ENCODE peak calls at places on chromosomes 11 and 22, in eight cellular contexts. One of them, this sample, is unnamed.

GRCh38 chr11:109853156-109853776 is 239.9 kb upstream of the ZC3H12C start:
- DNase-seq in A549: no peak
- DNase-seq in endothelial cell: peak
- DNase-seq in sigmoid colon: no peak
- DNase-seq in fibroblast of lung: peak
- DNase-seq in AG04450: peak
- DNase-seq in GM20000: peak
- DNase-seq in colonic mucosa: no peak
- DNase-seq in this sample: peak

GRCh38 chr11:120536797-120537169 is 25.2 kb downstream of the GRIK4 start:
- DNase-seq in sigmoid colon: no peak
- DNase-seq in AG04450: no peak
- DNase-seq in A549: no peak
- DNase-seq in fibroblast of lung: no peak
- DNase-seq in colonic mucosa: no peak
- DNase-seq in GM20000: no peak
- DNase-seq in endothelial cell: no peak
- DNase-seq in this sample: no peak

GRCh38 chr11:124612045-124612444 is 817 bp downstream of the PANX3 start:
- DNase-seq in fibroblast of lung: no peak
- DNase-seq in endothelial cell: no peak
- DNase-seq in sigmoid colon: no peak
- DNase-seq in GM20000: peak
- DNase-seq in colonic mucosa: no peak
- DNase-seq in A549: no peak
- DNase-seq in AG04450: no peak
- DNase-seq in this sample: peak

GRCh38 chr11:86072211-86072610 is 3.3 kb upstream of the PICALM start:
- DNase-seq in A549: no peak
- DNase-seq in fibroblast of lung: no peak
- DNase-seq in AG04450: no peak
- DNase-seq in sigmoid colon: no peak
- DNase-seq in colonic mucosa: no peak
- DNase-seq in GM20000: no peak
- DNase-seq in endothelial cell: no peak
- DNase-seq in this sample: no peak

GRCh38 chr22:22853713-22854112 is 33.9 kb upstream of the IGLL5 start:
- DNase-seq in sigmoid colon: no peak
- DNase-seq in A549: no peak
- DNase-seq in colonic mucosa: no peak
- DNase-seq in GM20000: no peak
- DNase-seq in endothelial cell: no peak
- DNase-seq in AG04450: no peak
- DNase-seq in fibroblast of lung: no peak
- DNase-seq in this sample: no peak

GRCh38 chr22:49646876-49647275 is 180.8 kb downstream of the BRD1 start:
- DNase-seq in fibroblast of lung: no peak
- DNase-seq in A549: no peak
- DNase-seq in endothelial cell: no peak
- DNase-seq in colonic mucosa: no peak
- DNase-seq in sigmoid colon: no peak
- DNase-seq in AG04450: no peak
- DNase-seq in GM20000: no peak
- DNase-seq in this sample: no peak

GRCh38 chr22:48185656-48186055 is 1423.2 kb downstream of the TBC1D22A start:
- DNase-seq in A549: no peak
- DNase-seq in sigmoid colon: no peak
- DNase-seq in AG04450: no peak
- DNase-seq in fibroblast of lung: no peak
- DNase-seq in GM20000: no peak
- DNase-seq in endothelial cell: no peak
- DNase-seq in colonic mucosa: no peak
- DNase-seq in this sample: peak

GRCh38 chr11:68683086-68683951 is 1.0 kb upstream of the GAL start:
- DNase-seq in sigmoid colon: peak
- DNase-seq in GM20000: no peak
- DNase-seq in endothelial cell: no peak
- DNase-seq in AG04450: no peak
- DNase-seq in fibroblast of lung: no peak
- DNase-seq in A549: no peak
- DNase-seq in colonic mucosa: no peak
- DNase-seq in this sample: no peak

GRCh38 chr22:41949297-41949965 is 2.5 kb upstream of the CENPM start:
- DNase-seq in fibroblast of lung: no peak
- DNase-seq in sigmoid colon: no peak
- DNase-seq in A549: no peak
- DNase-seq in AG04450: no peak
- DNase-seq in endothelial cell: no peak
- DNase-seq in colonic mucosa: no peak
- DNase-seq in GM20000: no peak
- DNase-seq in this sample: no peak

GRCh38 chr11:30774451-30774850 is 188.3 kb upstream of the MPPED2 start:
- DNase-seq in AG04450: no peak
- DNase-seq in GM20000: no peak
- DNase-seq in fibroblast of lung: no peak
- DNase-seq in endothelial cell: peak
- DNase-seq in colonic mucosa: no peak
- DNase-seq in A549: no peak
- DNase-seq in sigmoid colon: no peak
- DNase-seq in this sample: no peak

GRCh38 chr11:85182437-85183109 is 444.6 kb downstream of the DLG2 start:
- DNase-seq in colonic mucosa: no peak
- DNase-seq in AG04450: no peak
- DNase-seq in sigmoid colon: no peak
- DNase-seq in fibroblast of lung: peak
- DNase-seq in endothelial cell: peak
- DNase-seq in GM20000: peak
- DNase-seq in A549: peak
- DNase-seq in this sample: no peak

GRCh38 chr11:1292644-1293618 is 16.5 kb downstream of the TOLLIP start:
- DNase-seq in colonic mucosa: no peak
- DNase-seq in A549: no peak
- DNase-seq in fibroblast of lung: no peak
- DNase-seq in GM20000: no peak
- DNase-seq in sigmoid colon: peak
- DNase-seq in AG04450: no peak
- DNase-seq in endothelial cell: no peak
- DNase-seq in this sample: no peak

GRCh38 chr11:18588297-18589252 is at the start of gene UEVLD:
- DNase-seq in fibroblast of lung: peak
- DNase-seq in colonic mucosa: peak
- DNase-seq in AG04450: peak
- DNase-seq in A549: peak
- DNase-seq in endothelial cell: peak
- DNase-seq in GM20000: peak
- DNase-seq in sigmoid colon: peak
- DNase-seq in this sample: peak

GRCh38 chr11:121669422-121669821 is 216.7 kb upstream of the SORL1-AS1 start:
- DNase-seq in sigmoid colon: no peak
- DNase-seq in AG04450: no peak
- DNase-seq in A549: no peak
- DNase-seq in GM20000: no peak
- DNase-seq in colonic mucosa: no peak
- DNase-seq in fibroblast of lung: no peak
- DNase-seq in endothelial cell: no peak
- DNase-seq in this sample: no peak

GRCh38 chr11:112504056-112504455 is 243.4 kb upstream of the PLET1 start:
- DNase-seq in A549: no peak
- DNase-seq in AG04450: no peak
- DNase-seq in endothelial cell: no peak
- DNase-seq in GM20000: no peak
- DNase-seq in fibroblast of lung: no peak
- DNase-seq in colonic mucosa: no peak
- DNase-seq in sigmoid colon: no peak
- DNase-seq in this sample: no peak

GRCh38 chr22:42451499-42452145 is 19.4 kb upstream of the NFAM1 start:
- DNase-seq in fibroblast of lung: no peak
- DNase-seq in endothelial cell: no peak
- DNase-seq in sigmoid colon: no peak
- DNase-seq in A549: no peak
- DNase-seq in GM20000: no peak
- DNase-seq in colonic mucosa: no peak
- DNase-seq in AG04450: no peak
- DNase-seq in this sample: no peak

GRCh38 chr11:43748095-43748494 is 67.6 kb downstream of the HSD17B12 start:
- DNase-seq in sigmoid colon: no peak
- DNase-seq in endothelial cell: no peak
- DNase-seq in AG04450: no peak
- DNase-seq in colonic mucosa: no peak
- DNase-seq in fibroblast of lung: no peak
- DNase-seq in A549: no peak
- DNase-seq in GM20000: no peak
- DNase-seq in this sample: no peak

GRCh38 chr11:128777369-128778011 is 83.6 kb downstream of the FLI1 start:
- DNase-seq in sigmoid colon: no peak
- DNase-seq in colonic mucosa: no peak
- DNase-seq in GM20000: no peak
- DNase-seq in A549: no peak
- DNase-seq in endothelial cell: no peak
- DNase-seq in fibroblast of lung: no peak
- DNase-seq in AG04450: no peak
- DNase-seq in this sample: no peak
- TF ChIP-seq CTCF in sigmoid colon: no peak
- TF ChIP-seq CTCF in colonic mucosa: no peak
- TF ChIP-seq CTCF in GM20000: no peak
- TF ChIP-seq CTCF in A549: no peak
- TF ChIP-seq CTCF in endothelial cell: no peak
- TF ChIP-seq CTCF in fibroblast of lung: no peak
- TF ChIP-seq CTCF in AG04450: no peak
- TF ChIP-seq CTCF in this sample: no peak

GRCh38 chr11:72040497-72041363 is 39.6 kb downstream of the NUMA1 start:
- DNase-seq in A549: peak
- DNase-seq in endothelial cell: peak
- DNase-seq in sigmoid colon: peak
- DNase-seq in fibroblast of lung: peak
- DNase-seq in colonic mucosa: peak
- DNase-seq in GM20000: peak
- DNase-seq in AG04450: peak
- DNase-seq in this sample: peak
- TF ChIP-seq CTCF in A549: no peak
- TF ChIP-seq CTCF in endothelial cell: no peak
- TF ChIP-seq CTCF in sigmoid colon: no peak
- TF ChIP-seq CTCF in fibroblast of lung: no peak
- TF ChIP-seq CTCF in colonic mucosa: no peak
- TF ChIP-seq CTCF in GM20000: no peak
- TF ChIP-seq CTCF in AG04450: no peak
- TF ChIP-seq CTCF in this sample: no peak

GRCh38 chr11:33775832-33776231 is 1.5 kb upstream of the FBXO3 start:
- DNase-seq in sigmoid colon: no peak
- DNase-seq in A549: no peak
- DNase-seq in AG04450: no peak
- DNase-seq in endothelial cell: no peak
- DNase-seq in fibroblast of lung: peak
- DNase-seq in GM20000: peak
- DNase-seq in colonic mucosa: no peak
- DNase-seq in this sample: no peak

GRCh38 chr11:33774356-33775063 is at the start of gene FBXO3:
- DNase-seq in A549: peak
- DNase-seq in GM20000: peak
- DNase-seq in AG04450: peak
- DNase-seq in fibroblast of lung: peak
- DNase-seq in colonic mucosa: peak
- DNase-seq in sigmoid colon: peak
- DNase-seq in endothelial cell: peak
- DNase-seq in this sample: peak

GRCh38 chr11:33775064-33775807 is 916 bp upstream of the FBXO3 start:
- DNase-seq in colonic mucosa: no peak
- DNase-seq in A549: no peak
- DNase-seq in sigmoid colon: no peak
- DNase-seq in AG04450: no peak
- DNase-seq in endothelial cell: no peak
- DNase-seq in GM20000: peak
- DNase-seq in fibroblast of lung: no peak
- DNase-seq in this sample: no peak

GRCh38 chr11:33772300-33772699 is 2.0 kb downstream of the FBXO3 start:
- DNase-seq in colonic mucosa: no peak
- DNase-seq in GM20000: no peak
- DNase-seq in AG04450: no peak
- DNase-seq in endothelial cell: no peak
- DNase-seq in sigmoid colon: no peak
- DNase-seq in A549: no peak
- DNase-seq in fibroblast of lung: no peak
- DNase-seq in this sample: no peak

DNA sequence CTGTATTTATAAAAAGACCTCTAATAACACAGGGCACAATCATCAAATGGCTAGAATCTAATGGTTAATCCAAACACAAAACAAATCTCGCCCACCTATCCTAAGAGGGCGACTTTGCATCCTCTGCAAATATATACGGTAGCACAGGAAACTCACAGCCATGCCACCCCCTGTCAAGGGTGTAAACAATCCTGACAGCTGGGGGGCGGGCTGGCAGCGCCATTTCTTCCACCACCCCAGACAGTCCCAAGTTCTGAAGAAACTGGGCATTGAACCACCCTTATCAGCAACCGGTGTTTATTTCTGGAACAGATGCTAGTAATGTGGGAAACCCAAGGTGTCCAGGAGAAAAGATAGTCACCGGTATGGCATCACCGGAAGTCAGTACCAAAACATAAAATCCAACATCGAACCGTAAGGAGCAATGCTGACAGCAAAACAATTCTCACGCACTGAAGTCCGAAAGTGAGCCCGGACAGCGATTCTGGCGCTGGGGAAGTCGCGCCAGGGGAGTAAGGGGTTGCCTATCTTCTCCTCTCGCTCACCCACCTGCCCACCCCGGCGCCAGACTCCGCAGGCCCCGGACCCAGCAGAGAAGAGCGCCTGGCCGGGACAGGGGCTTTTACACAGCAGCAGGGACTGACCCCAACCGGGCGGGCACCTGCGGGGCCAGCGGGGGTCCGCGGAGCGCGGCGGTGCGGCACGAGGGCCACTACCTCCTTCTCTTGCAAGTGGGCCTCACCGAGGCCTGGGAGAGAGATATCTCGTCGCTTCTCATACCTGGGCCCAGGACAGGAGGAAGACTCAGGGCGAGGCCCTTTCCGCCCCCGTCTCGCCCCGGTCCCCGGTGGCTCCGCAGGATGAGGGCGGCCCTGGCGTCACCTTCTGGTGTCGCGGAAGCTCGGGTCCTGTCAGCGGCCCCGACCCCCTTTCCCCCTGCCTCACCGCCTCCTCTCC is 643 bp downstream of the FBXO3 start:
- DNase-seq in colonic mucosa: peak
- DNase-seq in sigmoid colon: peak
- DNase-seq in GM20000: peak
- DNase-seq in A549: peak
- DNase-seq in endothelial cell: no peak
- DNase-seq in AG04450: no peak
- DNase-seq in fibroblast of lung: no peak
- DNase-seq in this sample: peak
- TF ChIP-seq CTCF in colonic mucosa: no peak
- TF ChIP-seq CTCF in sigmoid colon: no peak
- TF ChIP-seq CTCF in GM20000: no peak
- TF ChIP-seq CTCF in A549: no peak
- TF ChIP-seq CTCF in endothelial cell: no peak
- TF ChIP-seq CTCF in AG04450: no peak
- TF ChIP-seq CTCF in fibroblast of lung: no peak
- TF ChIP-seq CTCF in this sample: no peak

DNA sequence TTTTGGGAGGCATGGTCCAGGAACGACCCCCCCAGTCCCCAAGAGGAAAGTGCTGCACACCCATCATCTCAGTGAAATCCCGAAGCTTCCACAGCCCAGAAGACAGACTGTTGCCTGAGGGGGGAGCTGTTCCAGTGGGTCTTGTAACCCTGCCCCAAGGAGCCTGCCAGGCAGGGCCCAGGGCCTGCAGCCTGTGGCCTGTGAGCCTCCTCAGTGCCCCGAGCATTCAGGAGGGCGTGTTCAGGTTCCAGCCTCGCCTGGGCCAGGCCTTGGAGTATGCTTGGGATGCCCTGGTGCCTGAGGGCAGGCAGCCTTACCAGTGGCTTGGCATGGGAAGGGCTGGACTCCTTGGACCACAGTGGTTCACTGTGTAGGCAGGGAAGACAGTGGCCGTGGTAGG is 18.0 kb upstream of the CABP2 start:
- DNase-seq in GM20000: no peak
- DNase-seq in sigmoid colon: no peak
- DNase-seq in A549: no peak
- DNase-seq in endothelial cell: no peak
- DNase-seq in fibroblast of lung: no peak
- DNase-seq in AG04450: no peak
- DNase-seq in colonic mucosa: no peak
- DNase-seq in this sample: no peak
- TF ChIP-seq CTCF in GM20000: no peak
- TF ChIP-seq CTCF in sigmoid colon: no peak
- TF ChIP-seq CTCF in A549: no peak
- TF ChIP-seq CTCF in endothelial cell: no peak
- TF ChIP-seq CTCF in fibroblast of lung: no peak
- TF ChIP-seq CTCF in AG04450: no peak
- TF ChIP-seq CTCF in colonic mucosa: no peak
- TF ChIP-seq CTCF in this sample: no peak

This sample was measured in activated CD8-positive, alpha-beta T cell treated with anti-CD3 and anti-CD28 coated beads for 36 hours.